ENCODE peak calls at places on chromosomes 3 and 15, in seven cellular contexts. V is mesendoderm, L is IMR-90, D is H9, F is neuronal stem cell, I is trophoblast cell, G is H1. C is an unnamed sample.

GRCh38 chr15:82585072-82585471 is 44.8 kb upstream of the RPS17 start:
- DNase-seq in I (no peak), G (no peak), F (no peak), D (no peak), V (no peak), L (peak; percentile 45), C (peak; percentile 27)

GRCh38 chr3:184155644-184156521 is 706 bp downstream of the DVL3 start:
- DNase-seq in L (peak; percentile 16), D (peak; percentile 46), V (peak; percentile 61), I (no peak), F (no peak), G (no peak), C (peak; percentile 60)

GRCh38 chr3:183254816-183255730 is 2.0 kb downstream of the B3GNT5 start:
- DNase-seq in D (no peak), V (no peak), I (peak; percentile 27), G (no peak), F (no peak), L (peak; percentile 18), C (peak; percentile 29)

GRCh38 chr3:99869621-99870020 is 52.0 kb downstream of the CMSS1 start:
- DNase-seq in D (no peak), G (no peak), V (no peak), F (no peak), L (no peak), I (no peak), C (no peak)

GRCh38 chr3:57048052-57048671 is 12.3 kb upstream of the SPATA12 start:
- DNase-seq in G (no peak), V (no peak), F (no peak), L (no peak), D (no peak), I (peak; percentile 27), C (peak; percentile 18)

GRCh38 chr3:104385421-104385820 is 981.3 kb upstream of the ALCAM start:
- DNase-seq in L (no peak), F (no peak), D (no peak), I (no peak), V (no peak), G (no peak), C (no peak)

GRCh38 chr3:51637941-51638471 is 33.0 kb upstream of the TEX264 start:
- DNase-seq in L (peak; percentile 71), I (peak; percentile 67), F (peak; percentile 17), V (peak; percentile 92), G (peak; percentile 58), D (peak; percentile 83), C (peak; percentile 74)

GRCh38 chr3:197151562-197151961 is 121.9 kb upstream of the MELTF start:
- DNase-seq in L (peak; percentile 78), F (no peak), V (no peak), I (no peak), D (no peak), G (no peak), C (peak; percentile 69)

GRCh38 chr15:69929905-69930630 is 167.6 kb downstream of the TLE3 start:
- DNase-seq in I (no peak), G (no peak), F (no peak), D (peak; percentile 8), V (no peak), L (no peak), C (no peak)

GRCh38 chr3:172036541-172037215 is 2.7 kb upstream of the FNDC3B start:
- DNase-seq in G (no peak), L (no peak), F (no peak), I (no peak), D (no peak), V (no peak), C (no peak)

GRCh38 chr3:172034786-172035685 is 4.3 kb upstream of the FNDC3B start:
- DNase-seq in G (no peak), I (peak; percentile 11), F (no peak), V (peak; percentile 81), D (peak; percentile 77), L (peak; percentile 33), C (peak; percentile 37)

GRCh38 chr3:172031957-172032356 is 7.4 kb upstream of the FNDC3B start:
- DNase-seq in F (no peak), L (no peak), D (no peak), I (no peak), G (no peak), V (no peak), C (no peak)

GRCh38 chr3:172029425-172030128 is 9.8 kb upstream of the FNDC3B start:
- DNase-seq in G (no peak), D (no peak), L (no peak), I (no peak), V (no peak), F (no peak), C (no peak)

DNA sequence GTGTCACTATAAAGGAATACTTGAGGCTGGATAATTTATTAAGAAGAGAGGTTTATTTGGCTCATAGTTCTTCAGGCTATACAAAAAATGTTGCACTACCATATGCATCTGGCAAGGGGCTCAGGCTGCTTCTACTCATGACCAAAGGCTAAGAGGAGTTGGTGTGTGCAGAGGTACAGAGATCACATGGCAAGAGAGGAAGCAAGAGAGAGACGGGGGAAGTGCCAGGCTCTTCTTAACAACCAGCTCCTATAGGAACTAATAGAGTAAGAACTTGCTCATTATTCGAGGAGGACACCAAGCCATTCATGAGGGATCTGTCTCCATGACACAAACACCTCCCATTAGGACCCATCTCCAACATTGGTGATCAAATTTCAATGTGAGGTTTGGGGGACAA is 6.0 kb upstream of the FNDC3B start:
- DNase-seq in V (no peak), G (no peak), D (no peak), I (no peak), L (no peak), F (no peak), C (no peak)
- H3K18ac ChIP-seq in V (no peak overlapping the region), G (no peak overlapping the region), D (no peak overlapping the region), I (no peak overlapping the region), L (no peak overlapping the region), F (no peak overlapping the region), C (no peak overlapping the region)

GRCh38 chr15:89917442-89918085 is 4.8 kb upstream of the ARPIN start:
- DNase-seq in D (no peak), F (no peak), V (no peak), G (no peak), L (no peak), I (peak; percentile 58), C (no peak)
- H2BK5ac ChIP-seq in D (no peak overlapping the region), F (no peak overlapping the region), V (no peak overlapping the region), G (no peak overlapping the region), L (no peak overlapping the region), I (no peak overlapping the region), C (no peak overlapping the region)

GRCh38 chr3:101512521-101513418 is at the start of gene SENP7:
- DNase-seq in F (peak; percentile 75), G (peak; percentile 53), L (peak; percentile 75), D (peak; percentile 83), I (peak; percentile 63), V (peak; percentile 92), C (peak; percentile 85)

GRCh38 chr3:101521251-101521701 is 8.3 kb upstream of the SENP7 start:
- DNase-seq in V (no peak), L (no peak), F (no peak), G (no peak), D (no peak), I (no peak), C (no peak)

GRCh38 chr3:101513419-101513986 is 491 bp upstream of the SENP7 start:
- DNase-seq in I (no peak), V (no peak), F (no peak), D (no peak), L (no peak), G (no peak), C (no peak)

GRCh38 chr3:101519685-101520365 is 6.8 kb upstream of the SENP7 start:
- DNase-seq in I (no peak), G (no peak), D (no peak), V (no peak), L (no peak), F (no peak), C (no peak)

DNA sequence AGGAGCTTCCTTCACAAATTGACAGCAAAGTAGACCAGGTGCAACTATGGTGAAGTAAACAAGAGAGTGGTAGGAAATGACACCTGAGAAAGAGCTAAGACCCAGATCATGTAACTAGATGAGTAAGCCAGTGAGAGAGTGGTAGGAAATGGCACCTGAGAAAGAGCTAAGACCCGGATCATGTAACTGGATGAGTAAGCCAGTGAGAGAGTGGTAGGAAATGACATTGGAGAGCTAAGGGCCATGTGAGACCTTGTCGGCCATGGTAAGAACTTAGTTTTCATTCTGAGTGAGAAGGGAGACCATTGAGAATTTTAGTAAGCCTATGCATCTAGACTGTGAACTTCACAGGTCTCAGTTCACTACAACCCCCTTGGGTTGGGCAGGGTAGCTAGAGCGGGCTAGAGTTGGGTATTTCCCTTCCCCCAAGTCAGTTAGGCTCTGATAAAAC is 5.4 kb upstream of the SENP7 start:
- DNase-seq in I (no peak), D (no peak), F (no peak), L (peak; percentile 32), G (no peak), V (peak; percentile 60), C (no peak)
- H3K18ac ChIP-seq in I (no peak overlapping the region), D (no peak overlapping the region), F (no peak overlapping the region), L (no peak overlapping the region), G (no peak overlapping the region), V (peak overlapping the region; percentile 65), C (no peak overlapping the region)

DNA sequence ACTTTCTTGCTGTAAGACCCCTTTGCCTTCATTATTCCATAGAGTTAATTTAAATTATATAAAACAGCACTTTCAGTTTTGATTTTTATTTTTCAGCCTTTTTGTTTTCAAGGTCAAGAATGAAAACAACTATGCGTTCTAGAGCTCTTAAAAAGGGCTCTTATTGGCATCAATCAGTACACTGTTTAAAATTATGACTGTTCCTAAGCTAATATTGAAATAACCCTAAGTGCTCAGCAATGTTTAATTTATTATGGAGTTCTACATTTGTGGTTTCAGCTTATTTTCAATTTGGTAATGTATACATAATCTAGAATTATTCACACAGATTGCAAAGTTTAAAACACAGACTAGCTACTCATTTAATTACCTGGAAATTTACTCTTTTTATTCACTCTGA is 179.4 kb downstream of the MBNL1 start:
- DNase-seq in V (no peak), D (no peak), I (no peak), G (no peak), F (no peak), L (no peak), C (no peak)
- H2BK5ac ChIP-seq in V (no peak overlapping the region), D (no peak overlapping the region), I (no peak overlapping the region), G (no peak overlapping the region), F (no peak overlapping the region), L (no peak overlapping the region), C (no peak overlapping the region)

DNA sequence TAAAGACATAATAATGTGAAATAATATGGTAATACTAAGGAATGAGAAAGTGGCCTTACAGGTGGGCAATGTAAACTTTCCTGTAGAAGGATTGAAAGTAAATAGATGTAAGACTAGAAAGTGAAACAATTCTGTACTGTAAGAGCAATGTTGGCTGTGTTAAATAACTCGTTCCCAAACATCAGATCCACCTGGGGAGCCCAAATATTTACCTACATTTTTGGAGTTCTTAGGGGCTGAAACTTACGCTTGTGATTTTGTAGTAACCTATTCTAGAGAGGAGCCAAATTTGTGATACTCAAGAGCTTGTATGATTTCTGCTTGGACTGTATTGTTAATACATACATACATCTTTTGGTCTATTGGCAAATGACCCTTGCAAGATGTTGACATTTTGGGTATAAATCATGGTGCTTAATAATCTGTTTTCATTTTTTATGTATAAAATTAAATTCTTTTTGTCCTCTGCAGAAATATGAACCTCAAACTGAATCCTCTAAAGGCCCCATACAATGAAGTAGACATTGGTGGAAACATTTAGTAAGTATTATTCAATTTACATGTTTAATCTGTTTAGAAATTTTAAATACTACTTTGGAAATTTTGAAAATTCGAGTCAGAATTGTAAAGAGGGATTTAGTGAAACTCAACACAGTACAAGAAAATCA is 8.5 kb upstream of the CHD2 start:
- DNase-seq in D (no peak), I (no peak), V (no peak), G (no peak), F (no peak), L (no peak), C (no peak)
- H3K18ac ChIP-seq in D (no peak overlapping the region), I (no peak overlapping the region), V (no peak overlapping the region), G (no peak overlapping the region), F (no peak overlapping the region), L (no peak overlapping the region), C (no peak overlapping the region)

GRCh38 chr15:56298723-56299122 is 55.0 kb upstream of the RFX7 start:
- DNase-seq in F (no peak), V (no peak), D (no peak), I (no peak), G (no peak), L (no peak), C (no peak)
- H2BK5ac ChIP-seq in F (no peak overlapping the region), V (no peak overlapping the region), D (no peak overlapping the region), I (no peak overlapping the region), G (no peak overlapping the region), L (no peak overlapping the region), C (no peak overlapping the region)